ENCODE peak calls at places on chromosomes 5 and 9, in four cellular contexts. F is stomach, Q is A549, D is transverse colon. N is an unnamed sample.

GRCh38 chr9:16501098-16501663 is 369.3 kb downstream of the BNC2 start:
- DNase-seq in F (no peak), Q (no peak), D (no peak), N (no peak)

GRCh38 chr5:68500828-68501227 is 285.3 kb downstream of the PIK3R1 start:
- DNase-seq in F (no peak), Q (no peak), D (no peak), N (no peak)

GRCh38 chr5:43036409-43036808 is 3.7 kb downstream of the ANXA2R start:
- DNase-seq in F (no peak), Q (no peak), D (no peak), N (no peak)

GRCh38 chr5:38557792-38558191 is 1.3 kb upstream of the LIFR start:
- DNase-seq in F (no peak), Q (no peak), D (no peak), N (no peak)

GRCh38 chr9:394347-395052 is 179.8 kb downstream of the DOCK8 start:
- DNase-seq in F (no peak), Q (no peak), D (no peak), N (no peak)

GRCh38 chr9:128001411-128002298 is 20.9 kb upstream of the EEIG1 start:
- DNase-seq in F (peak), Q (peak), D (no peak), N (no peak)

GRCh38 chr9:92294297-92294676 is 790 bp upstream of the IARS1 start:
- DNase-seq in F (no peak), Q (peak), D (no peak), N (no peak)

GRCh38 chr5:15105799-15106393 is 234.3 kb upstream of the ANKH start:
- DNase-seq in F (peak), Q (peak), D (peak), N (peak)

GRCh38 chr5:104370523-104370922 is 807.9 kb upstream of the NUDT12 start:
- DNase-seq in F (no peak), Q (no peak), D (no peak), N (no peak)

GRCh38 chr5:115246361-115246991 is 16.2 kb downstream of the PGGT1B start:
- DNase-seq in F (no peak), Q (peak), D (no peak), N (no peak)

DNA sequence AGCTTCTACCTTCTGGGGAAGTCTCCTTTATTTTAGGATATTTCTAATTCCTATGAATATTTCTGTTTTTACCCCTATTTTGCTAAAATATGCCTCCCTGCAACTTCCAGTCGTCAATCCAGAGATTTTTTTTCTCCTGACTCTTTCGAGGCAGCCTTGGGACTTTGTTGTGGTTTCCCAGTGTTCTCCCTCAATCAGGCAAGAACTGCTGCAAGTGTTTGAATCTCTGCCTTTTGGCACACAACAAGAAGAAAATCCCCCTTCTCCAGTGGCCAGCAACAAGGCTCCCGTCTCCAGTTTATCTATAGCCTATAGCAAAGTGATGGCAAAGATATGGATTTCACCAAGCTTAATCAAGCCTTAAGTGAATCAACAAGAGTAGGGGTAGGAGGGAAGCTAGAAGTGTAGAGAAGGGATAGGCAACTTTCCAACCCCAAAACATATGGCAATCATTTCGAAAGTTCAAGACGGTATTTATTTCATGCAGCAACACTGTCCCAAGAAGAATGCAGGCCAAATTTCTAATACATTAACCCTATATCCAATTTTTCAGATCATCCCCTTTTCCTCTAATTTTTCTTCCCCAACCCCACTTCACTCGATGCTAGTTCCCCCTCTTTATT is 37.7 kb upstream of the PAPPA start:
- DNase-seq in F (no peak), Q (no peak), D (no peak), N (no peak)
- H3K27ac ChIP-seq in F (no peak), Q (peak), D (no peak), N (no peak)

GRCh38 chr5:69528015-69528414 is 32.0 kb upstream of the GTF2H2C start:
- DNase-seq in F (no peak), Q (no peak), D (no peak), N (no peak)
- TF ChIP-seq EP300 in F (no peak), Q (no peak), D (no peak), N (no peak)

GRCh38 chr9:115207003-115207837 is 89.3 kb upstream of the TNC start:
- DNase-seq in F (no peak), Q (no peak), D (no peak), N (no peak)
- H3K27ac ChIP-seq in F (no peak), Q (no peak), D (no peak), N (no peak)

GRCh38 chr9:137147793-137148160 is 8.8 kb downstream of the GRIN1 start:
- DNase-seq in F (no peak), Q (no peak), D (no peak), N (no peak)
- TF ChIP-seq EP300 in F (no peak), Q (no peak), D (no peak), N (no peak)

GRCh38 chr5:140312791-140313189 is 9.9 kb upstream of the PFDN1 start:
- DNase-seq in F (no peak), Q (no peak), D (no peak), N (no peak)
- H3K27ac ChIP-seq in F (peak), Q (peak), D (peak), N (peak)

GRCh38 chr5:112824197-112824596 is 36.9 kb upstream of the SRP19 start:
- DNase-seq in F (no peak), Q (no peak), D (no peak), N (no peak)

GRCh38 chr5:112823656-112824055 is 37.4 kb upstream of the SRP19 start:
- DNase-seq in F (no peak), Q (no peak), D (no peak), N (no peak)

GRCh38 chr5:112820246-112820645 is 40.8 kb upstream of the SRP19 start:
- DNase-seq in F (no peak), Q (no peak), D (no peak), N (no peak)

GRCh38 chr5:112823181-112823580 is 37.9 kb upstream of the SRP19 start:
- DNase-seq in F (no peak), Q (no peak), D (no peak), N (no peak)

GRCh38 chr5:112822456-112822855 is 38.6 kb upstream of the SRP19 start:
- DNase-seq in F (no peak), Q (no peak), D (no peak), N (no peak)
- TF ChIP-seq EP300 in F (no peak), Q (no peak), D (no peak), N (no peak)

GRCh38 chr5:139685886-139686285 is 37.7 kb downstream of the CXXC5 start:
- DNase-seq in F (no peak), Q (no peak), D (no peak), N (no peak)
- H3K27ac ChIP-seq in F (peak), Q (peak), D (no peak), N (peak)

DNA sequence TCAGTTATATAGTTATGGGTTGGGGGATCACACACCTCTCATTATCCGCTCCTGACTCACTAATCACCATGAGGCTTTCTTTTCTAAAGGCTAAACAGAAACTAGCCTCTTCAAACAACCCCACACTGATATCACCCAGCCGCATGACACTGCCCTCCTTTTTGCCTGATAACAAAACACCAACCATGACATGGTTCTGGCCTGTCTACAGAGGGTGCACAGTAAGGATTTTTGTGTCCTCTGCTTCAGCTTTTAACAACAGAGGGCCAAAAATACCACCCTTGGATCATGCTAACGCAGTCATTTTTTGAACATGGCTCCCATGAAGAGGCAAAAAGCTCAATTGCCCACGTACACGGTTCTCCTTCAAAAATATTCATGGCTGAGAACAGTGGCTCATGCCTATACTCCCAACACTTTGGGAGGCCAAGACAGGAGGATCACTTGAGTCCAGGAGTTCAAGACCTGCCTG is 4.0 kb downstream of the CMBL start:
- DNase-seq in F (peak), Q (no peak), D (no peak), N (no peak)
- TF ChIP-seq EP300 in F (no peak), Q (no peak), D (no peak), N (no peak)

N was measured in tibial nerve.